ENCODE peak calls at places on chromosomes 12 and 14, in five cellular contexts. E, L, K, M and T are unnamed samples.

GRCh38 chr14:28407931-28408330 is 358.7 kb upstream of the FOXG1 start:
- DNase-seq in L (no peak), E (no peak), K (no peak), M (no peak), T (no peak)

GRCh38 chr12:122896662-122897061 is 738 bp upstream of the VPS37B start:
- DNase-seq in M (no peak), K (no peak), E (no peak), L (no peak), T (no peak)

GRCh38 chr12:47946413-47947107 is 16.8 kb upstream of the TMEM106C start:
- DNase-seq in E (peak; percentile 66), M (peak; percentile 42), L (no peak), K (no peak), T (no peak)

GRCh38 chr14:101538865-101539264 is 22.4 kb upstream of the DIO3 start:
- DNase-seq in E (no peak), K (no peak), M (no peak), L (no peak), T (no peak)

GRCh38 chr12:25372002-25372401 is 121.3 kb upstream of the KRAS start:
- DNase-seq in K (no peak), M (no peak), E (no peak), L (no peak), T (no peak)

GRCh38 chr14:54567634-54568561 is 970 bp downstream of the SAMD4A start:
- DNase-seq in M (peak; percentile 73), L (no peak), K (peak; percentile 40), E (peak; percentile 69), T (peak; percentile 55)

GRCh38 chr12:120849765-120850164 is 54.4 kb downstream of the SPPL3 start:
- DNase-seq in E (no peak), M (peak; percentile 86), L (no peak), K (peak; percentile 17), T (no peak)

GRCh38 chr12:113875681-113876080 is 90.4 kb downstream of the RBM19 start:
- DNase-seq in M (no peak), K (no peak), E (no peak), L (no peak), T (no peak)

GRCh38 chr14:64089920-64090319 is 204.3 kb downstream of the ESR2 start:
- DNase-seq in E (no peak), M (no peak), L (no peak), K (no peak), T (no peak)

GRCh38 chr12:117100251-117100650 is 1.0 kb upstream of the TESC start:
- DNase-seq in E (no peak), L (no peak), M (peak; percentile 22), K (no peak), T (no peak)

GRCh38 chr12:49615725-49616124 is 7.6 kb upstream of the PRPF40B start:
- DNase-seq in K (no peak), L (no peak), E (no peak), M (peak; percentile 79), T (no peak)

GRCh38 chr12:26077915-26078314 is 46.9 kb downstream of the BHLHE41 start:
- DNase-seq in L (no peak), M (peak; percentile 91), K (no peak), E (no peak), T (no peak)

GRCh38 chr12:3520168-3520567 is 29.2 kb downstream of the PRMT8 start:
- DNase-seq in E (no peak), M (peak; percentile 1), K (peak; percentile 45), L (no peak), T (peak; percentile 57)

GRCh38 chr12:15818418-15818817 is 29.2 kb upstream of the EPS8 start:
- DNase-seq in E (no peak), M (peak; percentile 71), L (no peak), K (no peak), T (no peak)
- TF ChIP-seq CTCF in E (no peak), M (no peak), L (no peak), K (no peak), T (no peak)

GRCh38 chr12:33111850-33112249 is 215.3 kb upstream of the PKP2 start:
- DNase-seq in E (no peak), L (no peak), K (no peak), M (no peak), T (no peak)
- H3K4me3 ChIP-seq in E (no peak overlapping the region), L (no peak overlapping the region), K (no peak overlapping the region), M (no peak overlapping the region), T (no peak overlapping the region)

GRCh38 chr12:14846042-14846587 is 2.8 kb upstream of the ART4 start:
- DNase-seq in L (no peak), E (no peak), K (no peak), M (no peak), T (no peak)
- H3K27ac ChIP-seq in L (peak overlapping the region; percentile 53), E (peak overlapping the region; percentile 32), K (peak overlapping the region; percentile 60), M (no peak overlapping the region), T (peak overlapping the region; percentile 85)

DNA sequence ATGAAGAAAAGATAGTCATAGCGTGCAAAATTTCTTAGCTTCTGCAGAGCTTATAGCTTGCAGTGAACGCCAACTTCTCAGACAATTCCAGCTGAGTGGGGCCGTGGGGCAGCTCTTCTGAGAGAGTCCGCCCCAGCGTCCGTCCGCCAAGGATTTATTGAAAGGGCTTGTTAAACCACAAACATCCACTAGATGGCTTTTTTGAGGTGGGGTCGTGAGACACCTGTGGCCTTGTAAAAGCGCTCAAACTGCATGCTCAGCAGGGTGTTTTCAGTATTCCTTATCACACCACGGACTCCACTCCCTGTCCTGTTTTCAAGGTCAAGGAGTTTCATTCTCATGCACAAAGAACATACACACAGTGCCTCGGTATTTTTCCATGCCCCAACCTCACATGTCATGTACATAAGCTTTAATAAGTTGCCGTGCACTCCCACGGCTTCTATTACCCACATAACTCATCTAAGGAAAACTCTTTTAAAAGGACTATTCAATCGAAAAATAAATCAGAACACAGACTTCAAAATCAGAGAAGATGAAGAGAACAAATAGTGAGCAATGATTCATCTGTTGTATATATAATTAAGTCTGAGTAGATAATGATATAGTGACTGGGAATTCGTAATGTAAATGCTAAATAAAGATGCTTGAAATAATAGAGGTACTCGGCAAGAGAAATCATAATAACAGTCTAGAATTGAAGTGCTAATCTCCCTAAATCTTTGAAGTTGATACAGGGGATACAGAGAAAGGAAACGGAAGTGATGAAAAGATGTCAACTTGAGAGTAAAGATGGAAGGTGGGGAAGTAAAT is 46.7 kb downstream of the WBP11 start:
- DNase-seq in L (no peak), M (peak; percentile 12), K (no peak), E (peak; percentile 49), T (no peak)
- TF ChIP-seq CTCF in L (no peak), M (peak; percentile 39), K (no peak), E (peak; percentile 30), T (peak; percentile 40)

GRCh38 chr14:104172349-104172748 is 34.0 kb downstream of the KIF26A start:
- DNase-seq in E (no peak), M (no peak), K (no peak), L (no peak), T (no peak)

GRCh38 chr14:104172880-104173279 is 34.5 kb downstream of the KIF26A start:
- DNase-seq in M (no peak), E (no peak), L (no peak), K (no peak), T (no peak)

GRCh38 chr14:104169765-104170113 is 31.4 kb downstream of the KIF26A start:
- DNase-seq in K (peak; percentile 51), E (no peak), M (no peak), L (no peak), T (peak; percentile 55)

GRCh38 chr14:104171948-104172347 is 33.6 kb downstream of the KIF26A start:
- DNase-seq in K (peak; percentile 63), L (no peak), M (no peak), E (no peak), T (peak; percentile 46)

GRCh38 chr14:104171029-104171697 is 32.8 kb downstream of the KIF26A start:
- DNase-seq in E (peak; percentile 62), K (no peak), L (no peak), M (peak; percentile 51), T (no peak)
- H3K4me3 ChIP-seq in E (peak overlapping the region; percentile 21), K (no peak overlapping the region), L (no peak overlapping the region), M (peak overlapping the region; percentile 55), T (peak overlapping the region; percentile 33)

GRCh38 chr12:88362439-88362838 is 217.8 kb downstream of the KITLG start:
- DNase-seq in M (peak; percentile 67), L (no peak), K (no peak), E (no peak), T (no peak)

GRCh38 chr12:88360349-88360748 is 218.2 kb downstream of the TMTC3 start:
- DNase-seq in M (no peak), K (no peak), E (no peak), L (no peak), T (no peak)

DNA sequence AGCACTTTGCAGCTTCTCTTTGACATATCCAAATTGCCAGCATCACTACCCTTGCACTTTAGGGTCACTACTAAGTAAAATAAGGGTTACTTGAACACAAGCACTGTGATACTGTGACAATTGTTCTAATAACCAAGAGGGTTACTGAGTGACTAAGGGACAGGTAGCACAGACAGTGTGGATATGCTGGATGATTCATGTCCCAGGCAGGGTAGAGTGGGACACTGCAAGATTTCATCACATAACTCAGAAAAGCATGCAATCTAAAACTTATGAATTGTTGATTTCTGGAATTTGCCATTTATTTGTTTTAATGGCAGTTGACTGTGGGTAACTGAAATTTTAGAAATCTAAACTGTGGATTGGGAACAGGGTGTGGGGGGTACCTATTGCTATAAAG is 218.8 kb downstream of the KITLG start:
- DNase-seq in L (no peak), K (no peak), E (no peak), M (peak; percentile 60), T (no peak)
- H3K27ac ChIP-seq in L (no peak overlapping the region), K (no peak overlapping the region), E (no peak overlapping the region), M (no peak overlapping the region), T (no peak overlapping the region)